ENCODE peak calls at places on chromosomes 12 and 14, in nine cellular contexts. W, Q, I, L, C, N, J, X and H are unnamed samples.

GRCh38 chr12:96497800-96498199 is 8.4 kb downstream of the CFAP54 start:
- DNase-seq in J (no peak), Q (no peak), W (no peak), N (no peak), L (no peak), X (no peak), I (no peak), C (no peak), H (no peak)

GRCh38 chr12:6106208-6106607 is 18.3 kb downstream of the VWF start:
- DNase-seq in Q (no peak), I (no peak), L (no peak), N (no peak), W (no peak), J (no peak), C (no peak), X (no peak), H (no peak)

GRCh38 chr14:49545071-49545470 is 41.1 kb downstream of the RPS29 start:
- DNase-seq in X (no peak), N (no peak), C (no peak), W (no peak), I (no peak), L (no peak), J (no peak), Q (no peak), H (no peak)

GRCh38 chr12:62794218-62794583 is 140.7 kb downstream of the PPM1H start:
- DNase-seq in W (no peak), J (no peak), Q (no peak), L (no peak), I (no peak), N (no peak), X (no peak), C (no peak), H (no peak)

GRCh38 chr12:57280234-57281062 is 29.5 kb upstream of the STAC3 start:
- DNase-seq in C (peak; percentile 82), W (no peak), X (peak; percentile 79), N (peak; percentile 79), I (peak; percentile 91), L (no peak), Q (peak; percentile 84), J (peak; percentile 42), H (peak; percentile 14)

GRCh38 chr14:68506645-68507405 is 286.0 kb downstream of the ZFP36L1 start:
- DNase-seq in I (no peak), J (peak; percentile 47), Q (no peak), C (peak; percentile 69), W (no peak), N (no peak), X (no peak), L (no peak), H (no peak)

GRCh38 chr14:102264775-102265174 is 40.2 kb downstream of the MOK start:
- DNase-seq in L (no peak), X (no peak), N (no peak), J (no peak), W (no peak), Q (no peak), C (no peak), I (no peak), H (no peak)

GRCh38 chr12:78725951-78726550 is 138.5 kb upstream of the SYT1 start:
- DNase-seq in L (no peak), N (no peak), W (no peak), X (peak; percentile 38), I (no peak), J (no peak), C (no peak), Q (no peak), H (peak; percentile 19)

GRCh38 chr14:86057018-86057667 is 527.2 kb downstream of the FLRT2 start:
- DNase-seq in I (no peak), C (no peak), N (peak; percentile 0), J (no peak), L (no peak), W (no peak), Q (peak; percentile 13), X (no peak), H (peak; percentile 100)

GRCh38 chr12:113582521-113583218 is 111.0 kb upstream of the LHX5 start:
- DNase-seq in C (no peak), I (no peak), W (no peak), Q (no peak), J (no peak), X (no peak), N (no peak), L (no peak), H (peak; percentile 12)

GRCh38 chr12:67634167-67634793 is 14.3 kb upstream of the DYRK2 start:
- DNase-seq in C (no peak), J (no peak), Q (no peak), L (no peak), X (no peak), I (no peak), W (no peak), N (no peak), H (no peak)

GRCh38 chr12:120574106-120574505 is 7.1 kb downstream of the POP5 start:
- DNase-seq in J (no peak), X (no peak), W (no peak), N (no peak), L (no peak), I (no peak), C (no peak), Q (no peak), H (no peak)